ENCODE peak calls at places on chromosome 1, in six cellular contexts. G, R, V, Y, H and C are unnamed samples.

GRCh38 chr1:36576118-36576517 is 93.4 kb upstream of the CSF3R start:
- DNase-seq in G (peak; percentile 94), R (peak; percentile 22), V (peak; percentile 19), Y (peak; percentile 30), H (peak; percentile 15), C (peak; percentile 45)

GRCh38 chr1:14913475-14914155 is 239.9 kb upstream of the TMEM51 start:
- DNase-seq in G (no peak), R (no peak), V (no peak), Y (no peak), H (no peak), C (no peak)

GRCh38 chr1:92804721-92805169 is 19.8 kb upstream of the EVI5 start:
- DNase-seq in G (peak; percentile 52), R (no peak), V (peak; percentile 99), Y (peak; percentile 90), H (peak; percentile 2), C (no peak)

GRCh38 chr1:248821101-248821500 is 4.6 kb downstream of the SH3BP5L start:
- DNase-seq in G (no peak), R (no peak), V (peak; percentile 87), Y (peak; percentile 32), H (no peak), C (no peak)

GRCh38 chr1:220552672-220553258 is 24.8 kb downstream of the MARK1 start:
- DNase-seq in G (no peak), R (no peak), V (no peak), Y (peak; percentile 12), H (no peak), C (no peak)

GRCh38 chr1:37762516-37762915 is 2.4 kb downstream of the EPHA10 start:
- DNase-seq in G (no peak), R (no peak), V (no peak), Y (no peak), H (no peak), C (no peak)

GRCh38 chr1:13786541-13786940 is 86.6 kb downstream of the PRDM2 start:
- DNase-seq in G (no peak), R (no peak), V (no peak), Y (no peak), H (no peak), C (no peak)

GRCh38 chr1:165907256-165907857 is 79.9 kb downstream of the UCK2 start:
- DNase-seq in G (no peak), R (no peak), V (peak; percentile 80), Y (no peak), H (no peak), C (no peak)

GRCh38 chr1:110554871-110555801 is 36.2 kb upstream of the KCNA10 start:
- DNase-seq in G (peak; percentile 85), R (peak; percentile 22), V (peak; percentile 1), Y (peak; percentile 2), H (peak; percentile 46), C (peak; percentile 38)

GRCh38 chr1:36831171-36831810 is 203.0 kb downstream of the GRIK3 start:
- DNase-seq in G (no peak), R (no peak), V (no peak), Y (no peak), H (no peak), C (no peak)

GRCh38 chr1:36561365-36561731 is 78.6 kb upstream of the CSF3R start:
- DNase-seq in G (no peak), R (no peak), V (no peak), Y (no peak), H (no peak), C (no peak)

GRCh38 chr1:214136336-214136735 is 144.6 kb upstream of the SMYD2 start:
- DNase-seq in G (no peak), R (no peak), V (no peak), Y (no peak), H (no peak), C (no peak)

GRCh38 chr1:159937014-159937750 is 8.2 kb downstream of the IGSF9 start:
- DNase-seq in G (peak; percentile 46), R (no peak), V (no peak), Y (no peak), H (no peak), C (no peak)

GRCh38 chr1:3910769-3911520 is 10.9 kb upstream of the C1orf174 start:
- DNase-seq in G (peak; percentile 94), R (peak; percentile 59), V (peak; percentile 37), Y (peak; percentile 40), H (peak; percentile 67), C (peak; percentile 70)

GRCh38 chr1:115706774-115707425 is 61.6 kb downstream of the CASQ2 start:
- DNase-seq in G (peak; percentile 63), R (no peak), V (peak; percentile 63), Y (peak; percentile 72), H (no peak), C (no peak)

GRCh38 chr1:110595311-110595710 is 10.8 kb downstream of the KCNA2 start:
- DNase-seq in G (no peak), R (no peak), V (no peak), Y (no peak), H (no peak), C (no peak)

GRCh38 chr1:210908257-210908656 is 225.7 kb downstream of the KCNH1 start:
- DNase-seq in G (no peak), R (no peak), V (no peak), Y (no peak), H (no peak), C (no peak)

GRCh38 chr1:8947127-8947691 is 1.5 kb downstream of the CA6 start:
- DNase-seq in G (no peak), R (no peak), V (no peak), Y (no peak), H (no peak), C (no peak)